ENCODE peak calls at places on chromosomes 7 and 10, in seven cellular contexts. Y is A549, F is foreskin fibroblast, S is cardiac muscle cell, V is NB4, P is bronchial epithelial cell, B is endodermal cell. L is an unnamed sample.

GRCh38 chr10:89624020-89624419 is 21.0 kb downstream of the PANK1 start:
- DNase-seq in B (no peak), F (no peak), P (no peak), Y (no peak), S (no peak), V (no peak), L (no peak)

GRCh38 chr10:69218831-69219230 is 1.3 kb upstream of the HKDC1 start:
- DNase-seq in S (no peak), P (no peak), B (no peak), V (no peak), Y (no peak), F (no peak), L (no peak)

GRCh38 chr7:96995406-96996110 is 9.8 kb upstream of the DLX6 start:
- DNase-seq in S (no peak), Y (no peak), B (peak), P (no peak), V (no peak), F (no peak), L (no peak)

GRCh38 chr7:8133188-8133848 is 128.6 kb downstream of the ICA1 start:
- DNase-seq in V (no peak), F (no peak), P (no peak), S (no peak), Y (no peak), B (no peak), L (no peak)

GRCh38 chr10:14652067-14652466 is 122.6 kb downstream of the FAM107B start:
- DNase-seq in V (no peak), P (no peak), B (no peak), S (no peak), Y (no peak), F (no peak), L (no peak)

GRCh38 chr10:5812283-5813090 is 747 bp downstream of the GDI2 start:
- DNase-seq in S (peak), V (peak), B (peak), P (no peak), Y (peak), F (peak), L (peak)

GRCh38 chr10:132528064-132528800 is 9.4 kb upstream of the INPP5A start:
- DNase-seq in S (no peak), F (peak), V (no peak), B (peak), Y (no peak), P (no peak), L (no peak)

GRCh38 chr10:60430836-60431597 is 41.3 kb upstream of the ANK3 start:
- DNase-seq in V (no peak), Y (no peak), F (no peak), P (no peak), B (no peak), S (no peak), L (no peak)

GRCh38 chr10:125231116-125231812 is 70.9 kb upstream of the CTBP2 start:
- DNase-seq in V (no peak), Y (peak), P (peak), S (peak), F (peak), B (peak), L (no peak)

GRCh38 chr10:24241536-24241935 is 32.6 kb downstream of the KIAA1217 start:
- DNase-seq in B (no peak), P (no peak), F (no peak), V (no peak), Y (no peak), S (no peak), L (no peak)

GRCh38 chr7:76262683-76263402 is 39.6 kb upstream of the HSPB1 start:
- DNase-seq in V (peak), P (peak), Y (peak), S (peak), F (peak), B (peak), L (no peak)

GRCh38 chr10:125661942-125662515 is 20.9 kb downstream of the TEX36 start:
- DNase-seq in F (peak), S (no peak), V (no peak), P (peak), B (peak), Y (no peak), L (no peak)

GRCh38 chr10:127424594-127425264 is 124.4 kb upstream of the NPS start:
- DNase-seq in F (peak), Y (no peak), V (no peak), P (no peak), S (peak), B (no peak), L (no peak)

GRCh38 chr7:8259586-8260222 is 2.3 kb downstream of the ICA1 start:
- DNase-seq in V (no peak), P (no peak), Y (no peak), B (no peak), S (no peak), F (no peak), L (no peak)

GRCh38 chr7:43647314-43647691 is 64.4 kb downstream of the STK17A start:
- DNase-seq in B (peak), S (peak), F (peak), Y (no peak), P (no peak), V (no peak), L (no peak)

GRCh38 chr10:132129431-132129830 is 57.3 kb upstream of the DPYSL4 start:
- DNase-seq in S (peak), B (no peak), P (no peak), F (peak), V (no peak), Y (no peak), L (no peak)

GRCh38 chr10:122877264-122877663 is 2.1 kb downstream of the FAM24B start:
- DNase-seq in P (peak), V (no peak), S (no peak), B (peak), Y (no peak), F (peak), L (no peak)

GRCh38 chr7:1893025-1893424 is 222.9 kb downstream of the ELFN1 start:
- DNase-seq in V (no peak), F (no peak), S (no peak), B (no peak), P (no peak), Y (no peak), L (no peak)

GRCh38 chr10:110556993-110557601 is 10.4 kb upstream of the SMC3 start:
- DNase-seq in S (peak), Y (peak), P (peak), V (peak), F (peak), B (peak), L (no peak)

GRCh38 chr10:13396369-13396768 is 48.3 kb upstream of the SEPHS1 start:
- DNase-seq in B (no peak), F (no peak), P (no peak), V (no peak), Y (no peak), S (no peak), L (no peak)

GRCh38 chr7:29946428-29947186 is 43.0 kb downstream of the SCRN1 start:
- DNase-seq in B (peak), V (peak), P (peak), Y (peak), F (peak), S (peak), L (no peak)
- TF ChIP-seq CTCF in B (peak), V (peak), P (peak), Y (peak), F (peak), S (peak), L (peak)

GRCh38 chr10:44306762-44307161 is 78.1 kb downstream of the CXCL12 start:
- DNase-seq in V (peak), B (peak), S (no peak), Y (no peak), P (no peak), F (peak), L (no peak)
- TF ChIP-seq CTCF in V (peak), B (peak), S (peak), Y (peak), P (no peak), F (peak), L (peak)

GRCh38 chr7:117949232-117949631 is 76.0 kb upstream of the CTTNBP2 start:
- DNase-seq in B (no peak), F (no peak), S (no peak), V (no peak), Y (peak), P (peak), L (no peak)
- TF ChIP-seq CTCF in B (peak), F (no peak), S (no peak), V (no peak), Y (no peak), P (peak), L (peak)

GRCh38 chr10:15744217-15744865 is 24.6 kb upstream of the ITGA8 start:
- DNase-seq in Y (peak), S (peak), P (peak), B (peak), F (peak), V (peak), L (no peak)
- TF ChIP-seq CTCF in Y (peak), S (peak), P (peak), B (peak), F (peak), V (peak), L (peak)

GRCh38 chr7:109476409-109476808 is 906.7 kb downstream of the DNAJB9 start:
- DNase-seq in Y (no peak), V (no peak), S (no peak), F (no peak), P (no peak), B (no peak), L (no peak)

GRCh38 chr7:109479388-109479787 is 909.7 kb downstream of the DNAJB9 start:
- DNase-seq in S (no peak), F (no peak), B (no peak), V (peak), P (peak), Y (no peak), L (no peak)
- TF ChIP-seq CTCF in S (no peak), F (no peak), B (peak), V (no peak), P (no peak), Y (peak), L (peak)

GRCh38 chr10:94902080-94902479 is 36.4 kb upstream of the CYP2C9 start:
- DNase-seq in S (no peak), F (no peak), B (no peak), P (no peak), Y (no peak), V (no peak), L (no peak)

DNA sequence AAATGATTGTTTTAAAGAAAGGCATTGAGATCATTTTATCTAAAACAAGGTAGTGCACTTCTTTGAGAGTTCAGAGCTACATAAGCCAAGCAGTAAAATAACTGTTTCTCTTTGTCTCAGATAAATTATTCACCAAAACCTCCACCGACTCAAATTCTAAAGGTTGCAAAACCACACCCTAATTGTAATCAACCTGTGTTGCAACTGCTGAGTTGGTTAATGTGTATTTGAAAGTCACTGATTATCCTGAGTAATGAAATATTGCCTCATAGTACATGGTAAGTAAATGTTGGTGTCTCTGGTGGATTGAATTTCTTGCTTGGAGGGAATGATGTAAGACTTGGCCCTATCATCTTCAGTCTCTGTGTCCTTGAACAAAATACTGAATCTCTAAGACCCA is 35.9 kb upstream of the CYP2C9 start:
- DNase-seq in F (no peak), B (no peak), V (peak), Y (no peak), S (no peak), P (peak), L (no peak)
- TF ChIP-seq CTCF in F (no peak), B (no peak), V (no peak), Y (no peak), S (no peak), P (no peak), L (no peak)